ENCODE peak calls at places on chromosome 14, in four cellular contexts. N, Z, P and R are unnamed samples.

GRCh38 chr14:99173086-99173485 is 98.9 kb downstream of the BCL11B start:
- DNase-seq in N (no peak), P (no peak), Z (no peak), R (no peak)

GRCh38 chr14:81455344-81455743 is 55.2 kb upstream of the STON2 start:
- DNase-seq in P (no peak), Z (no peak), N (no peak), R (no peak)

GRCh38 chr14:61678966-61679365 is 16.3 kb upstream of the HIF1A start:
- DNase-seq in N (no peak), P (no peak), Z (no peak), R (no peak)

GRCh38 chr14:71320734-71321555 is 413.7 kb downstream of the PCNX1 start:
- DNase-seq in P (peak; percentile 71), Z (peak; percentile 71), N (no peak), R (peak; percentile 58)

GRCh38 chr14:62015248-62015647 is 253.0 kb downstream of the SNAPC1 start:
- DNase-seq in Z (no peak), P (no peak), N (no peak), R (no peak)

GRCh38 chr14:92322516-92322915 is 449 bp upstream of the SLC24A4 start:
- DNase-seq in P (no peak), Z (no peak), N (no peak), R (no peak)

GRCh38 chr14:64220466-64220865 is 73.7 kb downstream of the ESR2 start:
- DNase-seq in Z (no peak), N (no peak), P (no peak), R (no peak)

GRCh38 chr14:39175445-39176262 is 600 bp downstream of the PNN start:
- DNase-seq in N (peak; percentile 66), P (peak; percentile 55), Z (peak; percentile 32), R (peak; percentile 44)

GRCh38 chr14:44180975-44181374 is 326.1 kb downstream of the FSCB start:
- DNase-seq in P (no peak), Z (no peak), N (no peak), R (no peak)

GRCh38 chr14:22483863-22484593 is 105.0 kb downstream of the DAD1 start:
- DNase-seq in Z (no peak), P (no peak), N (no peak), R (no peak)

GRCh38 chr14:80930836-80931389 is 10.6 kb downstream of the CEP128 start:
- DNase-seq in N (no peak), Z (peak; percentile 96), P (no peak), R (no peak)

GRCh38 chr14:94129111-94129757 is at the start of gene IFI27L2:
- DNase-seq in N (peak; percentile 40), Z (peak; percentile 87), P (peak; percentile 87), R (peak; percentile 59)

GRCh38 chr14:53668861-53669260 is 287.8 kb downstream of the BMP4 start:
- DNase-seq in Z (peak; percentile 3), P (no peak), N (no peak), R (no peak)

GRCh38 chr14:58272589-58273372 is 25.6 kb upstream of the ARID4A start:
- DNase-seq in Z (no peak), N (peak; percentile 98), P (no peak), R (peak; percentile 48)
- TF ChIP-seq CTCF in Z (no peak), N (peak; percentile 77), P (no peak), R (no peak)

DNA sequence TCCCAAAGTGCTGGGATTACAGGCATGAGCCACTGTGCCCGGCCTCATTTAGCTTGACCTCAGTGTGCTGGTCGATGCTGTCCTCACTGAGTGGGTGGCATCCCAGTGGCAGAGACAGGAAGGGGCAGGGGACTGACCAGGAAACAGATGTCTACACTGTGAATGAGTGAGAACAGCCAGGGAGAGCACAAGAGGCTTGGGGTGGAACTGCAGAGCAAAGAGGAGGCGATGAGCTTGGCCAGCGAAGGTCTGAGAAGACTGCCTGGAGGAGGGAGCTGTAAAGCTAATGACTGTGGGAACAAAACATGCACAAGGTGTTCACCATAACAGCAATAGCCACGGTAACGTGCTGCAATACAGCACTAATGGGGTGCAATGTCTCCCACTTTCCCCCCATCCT is 57.2 kb upstream of the BEGAIN start:
- DNase-seq in P (no peak), N (no peak), Z (no peak), R (no peak)
- TF ChIP-seq CTCF in P (no peak), N (no peak), Z (no peak), R (no peak)

GRCh38 chr14:55028066-55028465 is 1.0 kb downstream of the SOCS4 start:
- DNase-seq in Z (no peak), N (no peak), P (no peak), R (no peak)

GRCh38 chr14:55026441-55026792 is 482 bp downstream of the WDHD1 start:
- DNase-seq in N (no peak), P (no peak), Z (no peak), R (no peak)

GRCh38 chr14:55026793-55027560 is at the start of the genes SOCS4 and WDHD1:
- DNase-seq in Z (peak; percentile 94), N (peak; percentile 89), P (peak; percentile 89), R (peak; percentile 97)

GRCh38 chr14:55025948-55026347 is 951 bp downstream of the WDHD1 start:
- DNase-seq in P (no peak), N (no peak), Z (no peak), R (no peak)

DNA sequence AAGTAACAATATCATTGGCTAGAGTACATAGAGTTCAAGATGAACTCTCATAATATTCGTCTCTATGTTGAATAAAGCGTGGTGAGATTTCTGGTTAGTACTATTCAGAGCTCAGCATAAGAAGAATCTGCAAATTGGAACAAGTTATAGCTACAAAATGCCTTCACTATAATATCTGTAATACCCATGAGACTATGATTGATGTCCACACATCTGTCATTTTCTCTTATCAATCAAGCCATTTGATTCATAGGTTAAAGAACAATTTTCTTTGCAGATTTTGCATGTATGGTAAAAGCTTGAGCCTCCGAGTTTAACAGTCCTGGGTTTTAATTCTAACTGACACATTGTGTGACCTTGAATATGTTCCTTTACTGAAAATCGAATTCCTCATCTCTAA is 1.4 kb downstream of the SOCS4 start:
- DNase-seq in Z (no peak), P (no peak), N (no peak), R (no peak)
- TF ChIP-seq CTCF in Z (no peak), P (no peak), N (no peak), R (no peak)

DNA sequence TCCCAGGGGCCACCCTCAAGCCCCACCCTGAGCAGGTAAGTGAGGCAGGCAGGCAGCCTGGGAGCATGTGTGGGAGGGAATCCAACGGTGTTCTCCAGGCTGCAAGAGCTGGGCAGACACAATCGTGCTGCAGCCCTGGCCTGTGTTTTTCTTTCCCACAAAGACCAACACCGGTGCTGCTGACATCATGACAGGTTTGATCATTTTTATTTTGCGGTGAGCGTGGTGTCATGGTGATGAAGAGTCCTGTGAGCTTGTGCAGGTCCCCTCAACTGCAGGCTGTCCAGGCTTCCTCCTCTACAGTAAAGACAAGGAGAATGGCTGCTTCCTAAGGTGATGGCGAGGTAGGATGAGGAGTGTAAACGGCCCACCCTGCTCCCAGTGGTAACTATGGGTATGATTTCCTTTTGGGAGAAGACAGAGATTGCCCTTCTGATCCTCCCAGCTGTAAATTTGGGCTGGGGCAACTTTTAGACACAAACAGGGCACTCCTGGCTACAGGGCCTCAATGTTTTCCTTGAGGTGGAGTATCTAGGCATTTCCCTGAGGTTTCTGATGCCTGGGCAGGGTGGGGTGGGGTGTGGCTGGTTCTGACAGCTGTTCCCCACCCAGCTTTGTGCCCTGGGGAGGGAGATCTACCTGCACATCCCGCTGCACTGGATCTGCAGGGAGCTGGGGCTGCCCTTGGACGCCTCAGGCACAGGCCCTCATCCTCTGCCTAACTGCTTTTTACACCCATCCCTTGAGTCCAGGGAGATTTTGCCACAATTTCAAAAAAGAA is 109.1 kb downstream of the VCPKMT start:
- DNase-seq in Z (peak; percentile 90), P (no peak), N (no peak), R (peak; percentile 49)
- TF ChIP-seq CTCF in Z (peak; percentile 49), P (no peak), N (peak; percentile 3), R (peak; percentile 13)

GRCh38 chr14:55138091-55138490 is 9.0 kb downstream of the LGALS3 start:
- DNase-seq in N (no peak), Z (no peak), P (no peak), R (peak; percentile 62)
- TF ChIP-seq CTCF in N (peak; percentile 29), Z (peak; percentile 26), P (no peak), R (peak; percentile 22)

DNA sequence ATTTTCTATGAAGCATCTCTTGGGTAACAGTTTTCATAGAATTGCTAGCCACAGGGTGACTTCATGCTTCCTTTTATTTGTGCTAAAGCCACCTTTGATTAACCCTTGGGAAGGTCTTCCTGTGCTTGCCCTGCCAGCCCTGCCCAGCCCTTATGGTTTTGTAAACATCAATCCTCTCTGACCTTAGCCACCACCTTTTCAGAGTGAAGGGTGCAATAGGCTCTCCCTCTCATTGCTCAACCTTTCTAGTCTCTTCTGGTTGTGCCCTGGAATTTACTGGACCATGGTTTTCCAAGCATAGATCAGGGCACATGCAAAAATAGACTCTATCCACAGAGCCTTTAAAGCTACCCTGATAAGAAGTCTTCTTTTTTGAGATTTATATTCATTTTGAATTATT is 77.7 kb upstream of the FRMD6 start:
- DNase-seq in P (no peak), N (no peak), Z (no peak), R (no peak)
- TF ChIP-seq CTCF in P (no peak), N (no peak), Z (no peak), R (no peak)

DNA sequence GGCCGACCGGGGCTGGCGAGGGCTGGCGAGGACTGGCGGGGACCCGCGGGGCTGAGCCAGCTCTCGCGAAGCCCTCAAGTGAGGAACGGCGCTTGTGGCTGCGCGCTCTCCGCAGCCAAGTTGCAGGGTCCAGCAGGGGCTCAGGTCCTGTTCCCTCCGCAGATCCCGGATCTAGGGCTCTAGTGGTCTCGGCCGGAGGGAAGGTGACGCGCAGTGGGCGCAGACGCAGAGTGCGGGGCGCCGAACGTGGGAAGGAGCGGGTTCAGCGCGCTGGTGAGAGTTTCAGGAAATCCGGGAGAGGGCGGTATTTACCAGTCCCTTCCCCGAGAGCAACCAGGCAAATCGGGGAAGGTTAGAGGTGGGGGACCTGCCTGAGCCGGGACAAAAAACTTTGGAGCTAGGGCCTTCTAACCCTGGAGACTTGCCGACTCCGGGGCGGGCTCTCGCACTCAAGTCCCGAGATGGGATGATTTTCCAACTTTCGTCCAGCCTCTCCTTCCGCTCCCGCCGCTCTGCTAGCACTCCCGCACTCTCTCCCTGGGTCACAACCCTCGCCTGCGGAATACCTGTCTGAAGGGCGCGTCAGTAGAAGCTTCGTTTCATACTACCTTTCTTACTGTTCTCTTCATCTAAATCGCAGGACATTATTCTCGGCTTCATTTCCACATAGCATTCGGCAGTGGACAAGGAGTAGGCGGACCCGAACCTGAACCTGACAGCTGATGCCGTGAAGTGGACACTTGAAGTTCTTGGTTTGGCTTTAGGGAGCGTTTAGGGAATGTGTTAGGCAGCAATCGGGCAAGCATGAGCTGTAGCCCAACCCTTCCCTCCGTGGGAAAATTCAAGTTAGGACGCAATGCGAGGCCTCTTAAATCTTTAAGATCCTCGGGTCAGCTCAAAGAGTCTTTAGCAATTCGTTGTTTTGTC is 13.6 kb upstream of the PAX9 start:
- DNase-seq in Z (peak; percentile 58), N (peak; percentile 61), P (no peak), R (peak; percentile 63)
- TF ChIP-seq CTCF in Z (peak; percentile 52), N (peak; percentile 97), P (no peak), R (peak; percentile 55)

GRCh38 chr14:60561845-60562746 is 53.1 kb downstream of the SIX6 start:
- DNase-seq in P (no peak), N (peak; percentile 45), Z (peak; percentile 47), R (peak; percentile 56)
- TF ChIP-seq CTCF in P (peak; percentile 33), N (peak; percentile 81), Z (peak; percentile 21), R (peak; percentile 45)

DNA sequence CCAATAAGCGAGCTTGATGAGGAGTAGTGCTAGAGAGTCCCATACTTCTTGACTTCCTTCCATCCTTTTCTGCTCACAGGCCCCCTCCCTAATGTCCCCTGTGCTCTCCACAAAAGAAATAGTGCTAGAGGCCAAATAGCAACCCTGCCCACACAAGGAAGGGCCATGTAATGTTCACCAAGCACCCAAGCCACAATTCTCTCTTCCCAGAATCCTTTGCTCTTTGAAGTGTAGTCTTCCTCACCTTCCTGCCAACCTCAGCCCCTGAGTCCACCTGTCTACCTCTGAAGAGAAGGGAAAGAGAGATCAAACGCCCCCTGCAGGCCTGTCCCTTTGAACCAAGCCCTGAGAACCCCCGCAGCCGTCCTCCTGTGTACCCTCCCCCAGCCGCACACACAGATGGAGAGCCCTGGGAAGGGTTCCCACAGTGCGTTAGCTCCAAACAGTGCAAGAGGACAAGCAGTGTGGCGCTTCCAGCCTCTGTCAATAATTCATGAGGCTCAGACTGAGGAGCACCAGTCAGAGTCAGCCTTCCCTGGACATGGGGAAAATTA is 1.9 kb upstream of the DHRS4 start:
- DNase-seq in Z (no peak), N (peak; percentile 89), P (no peak), R (no peak)
- TF ChIP-seq CTCF in Z (no peak), N (peak; percentile 81), P (no peak), R (no peak)